ENCODE peak calls at places on chromosomes 5 and 9, in nine cellular contexts. B is suprapubic skin; L is substantia nigra; V is IMR-90; X is CD4-positive, CD25-positive, alpha-beta regulatory T cell; E is GM23338; I is effector memory CD4-positive, alpha-beta T cell; N is adrenal gland; W is DND-41. D is an unnamed sample.

GRCh38 chr9:87070331-87070730 is 123.0 kb upstream of the GAS1 start:
- DNase-seq in I (no peak), X (no peak), W (no peak), E (no peak), N (no peak), B (no peak), L (no peak), V (no peak), D (no peak)

GRCh38 chr9:135155396-135155795 is 67.9 kb downstream of the OLFM1 start:
- DNase-seq in W (no peak), E (no peak), I (no peak), N (no peak), L (no peak), V (no peak), B (no peak), X (no peak), D (no peak)

GRCh38 chr9:108580021-108580439 is 275.8 kb downstream of the ACTL7B start:
- DNase-seq in B (peak; percentile 80), E (no peak), W (no peak), L (no peak), X (no peak), I (no peak), N (peak; percentile 61), V (no peak), D (peak; percentile 20)

GRCh38 chr9:124768275-124768674 is 2.8 kb downstream of the NR6A1 start:
- DNase-seq in W (no peak), V (no peak), N (no peak), E (no peak), I (no peak), B (no peak), L (no peak), X (no peak), D (no peak)

GRCh38 chr5:119166026-119166425 is 95.1 kb downstream of the DMXL1 start:
- DNase-seq in I (no peak), W (no peak), E (peak; percentile 49), X (no peak), V (no peak), N (no peak), B (no peak), L (no peak), D (no peak)

GRCh38 chr9:35236692-35237091 is 74.9 kb downstream of the UNC13B start:
- DNase-seq in V (no peak), E (no peak), L (no peak), W (no peak), I (no peak), X (no peak), B (no peak), N (no peak), D (no peak)

GRCh38 chr9:136160321-136160938 is 41.8 kb upstream of the TMEM250 start:
- DNase-seq in N (no peak), I (no peak), L (no peak), V (no peak), W (no peak), X (no peak), E (no peak), B (no peak), D (no peak)

GRCh38 chr5:77003246-77003645 is 27.0 kb upstream of the AGGF1 start:
- DNase-seq in V (no peak), I (no peak), X (no peak), L (no peak), B (no peak), W (no peak), N (no peak), E (no peak), D (no peak)

GRCh38 chr5:142978726-142979125 is 208.5 kb downstream of the ARHGAP26 start:
- DNase-seq in N (no peak), V (peak; percentile 31), W (no peak), I (no peak), L (no peak), X (no peak), E (no peak), B (no peak), D (no peak)

GRCh38 chr5:142976861-142977260 is 206.7 kb downstream of the ARHGAP26 start:
- DNase-seq in B (no peak), L (no peak), E (no peak), X (no peak), W (no peak), I (no peak), V (peak; percentile 29), N (no peak), D (no peak)

GRCh38 chr5:142979636-142980035 is 209.5 kb downstream of the ARHGAP26 start:
- DNase-seq in V (no peak), L (no peak), B (no peak), X (no peak), E (no peak), N (no peak), I (no peak), W (no peak), D (no peak)

GRCh38 chr5:142978252-142978651 is 208.1 kb downstream of the ARHGAP26 start:
- DNase-seq in W (no peak), L (no peak), V (no peak), E (no peak), X (no peak), N (no peak), B (no peak), I (no peak), D (no peak)

GRCh38 chr5:142977363-142978051 is 207.3 kb downstream of the ARHGAP26 start:
- DNase-seq in B (no peak), I (peak; percentile 32), V (peak; percentile 94), W (peak; percentile 81), E (no peak), X (no peak), N (no peak), L (no peak), D (no peak)
- H3K27ac ChIP-seq in B (no peak overlapping the region), I (peak overlapping the region; percentile 27), V (peak overlapping the region; percentile 59), W (peak overlapping the region; percentile 86), E (no peak overlapping the region), X (no peak overlapping the region), N (no peak overlapping the region), L (no peak overlapping the region), D (no peak overlapping the region)

DNA sequence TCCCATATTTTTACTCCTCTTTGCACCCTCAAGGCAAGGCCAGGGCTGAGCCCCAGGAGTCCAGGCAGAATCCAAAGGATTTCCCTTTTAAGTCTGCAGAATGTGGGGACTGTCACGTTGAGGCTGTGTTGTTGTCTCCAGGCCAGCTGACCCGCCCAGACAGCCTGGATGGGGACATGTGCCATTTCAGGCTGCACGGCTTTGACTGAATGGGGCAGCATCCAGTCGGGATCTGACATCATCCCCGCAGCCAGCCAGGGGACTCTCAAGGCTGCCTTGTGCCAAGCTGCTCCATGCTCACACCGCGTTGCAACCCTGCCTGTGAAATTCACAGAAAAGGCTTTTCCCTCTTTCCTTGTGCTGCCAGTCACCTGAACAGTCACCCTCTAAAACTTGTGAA is 2.2 kb upstream of the ZNF366 start:
- DNase-seq in X (no peak), L (no peak), B (peak; percentile 79), V (no peak), W (no peak), N (no peak), E (no peak), I (no peak), D (peak; percentile 14)
- H3K27ac ChIP-seq in X (no peak overlapping the region), L (peak overlapping the region; percentile 44), B (peak overlapping the region; percentile 11), V (no peak overlapping the region), W (no peak overlapping the region), N (no peak overlapping the region), E (no peak overlapping the region), I (no peak overlapping the region), D (no peak overlapping the region)

GRCh38 chr9:95270790-95271189 is 46.7 kb downstream of the FANCC start:
- DNase-seq in L (no peak), V (no peak), W (no peak), I (no peak), N (no peak), X (no peak), B (no peak), E (no peak), D (no peak)
- H3K27ac ChIP-seq in L (no peak overlapping the region), V (no peak overlapping the region), W (no peak overlapping the region), I (no peak overlapping the region), N (no peak overlapping the region), X (no peak overlapping the region), B (no peak overlapping the region), E (no peak overlapping the region), D (no peak overlapping the region)

GRCh38 chr9:112384690-112385089 is 4.8 kb downstream of the HSDL2 start:
- DNase-seq in V (no peak), B (no peak), W (no peak), N (no peak), I (no peak), X (no peak), L (no peak), E (no peak), D (no peak)
- H3K27ac ChIP-seq in V (no peak overlapping the region), B (no peak overlapping the region), W (no peak overlapping the region), N (peak overlapping the region; percentile 50), I (no peak overlapping the region), X (no peak overlapping the region), L (no peak overlapping the region), E (peak overlapping the region; percentile 19), D (no peak overlapping the region)

DNA sequence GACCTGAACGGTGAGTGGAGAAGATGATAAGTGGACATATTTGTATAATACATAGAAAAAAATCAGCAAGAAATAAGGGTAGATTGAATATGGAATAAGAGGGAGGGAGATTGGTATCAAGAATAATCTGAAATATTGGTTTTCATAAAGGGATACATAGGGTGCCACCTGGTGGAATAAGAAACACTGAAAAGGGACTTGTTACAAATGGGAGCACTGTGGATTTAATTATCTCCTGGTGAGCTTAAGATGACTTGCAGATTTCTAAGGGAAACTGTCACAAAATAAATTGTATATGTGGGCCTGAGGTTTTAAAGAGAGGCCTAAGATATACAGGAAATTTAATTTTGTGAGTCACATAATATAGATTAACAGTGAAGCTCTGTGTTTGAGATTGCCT is 1403.5 kb upstream of the CDH18 start:
- DNase-seq in X (no peak), E (peak; percentile 25), W (no peak), I (no peak), N (no peak), V (peak; percentile 9), B (no peak), L (no peak), D (no peak)
- H3K27ac ChIP-seq in X (no peak overlapping the region), E (no peak overlapping the region), W (no peak overlapping the region), I (no peak overlapping the region), N (no peak overlapping the region), V (no peak overlapping the region), B (no peak overlapping the region), L (no peak overlapping the region), D (no peak overlapping the region)

DNA sequence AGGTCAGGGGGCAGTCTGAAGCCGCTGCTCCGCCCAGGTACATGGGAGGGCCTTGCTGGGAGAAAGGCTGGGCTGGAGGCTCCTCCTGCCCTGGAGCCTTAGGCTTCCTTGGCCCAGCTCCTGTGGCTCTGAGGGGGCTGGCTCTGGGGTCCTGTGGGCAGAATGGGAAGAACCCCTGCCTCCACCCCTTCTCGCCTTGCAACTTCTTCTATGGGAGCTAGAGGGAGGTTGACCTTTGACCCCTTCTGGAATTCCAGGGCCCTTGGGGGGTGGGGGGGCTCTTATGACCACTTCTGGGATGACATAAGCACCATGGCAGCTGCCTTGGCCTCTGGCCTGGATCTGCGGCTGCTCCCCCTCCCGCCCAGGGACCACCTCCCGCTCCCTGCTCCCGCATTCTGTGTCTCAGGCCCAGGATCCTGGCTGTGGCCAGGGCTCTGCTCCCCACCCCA is 32.2 kb downstream of the IER5L start:
- DNase-seq in L (no peak), W (no peak), X (no peak), E (peak; percentile 84), B (no peak), I (no peak), V (peak; percentile 94), N (no peak), D (no peak)
- H3K27ac ChIP-seq in L (peak overlapping the region; percentile 62), W (no peak overlapping the region), X (no peak overlapping the region), E (peak overlapping the region; percentile 78), B (peak overlapping the region; percentile 86), I (no peak overlapping the region), V (peak overlapping the region; percentile 94), N (peak overlapping the region; percentile 50), D (peak overlapping the region; percentile 78)

D was measured in caudate nucleus.